ENCODE peak calls at places on chromosomes 2 and 18, in five cellular contexts. I is GM10248; W is stimulated activated CD4-positive, alpha-beta T cell treated with anti-CD3 and anti-CD28 coated beads, Interleukin-1b, Interleukin-23, amount 100 ng/mL, for 1 hour; N is WERI-Rb-1; O is T-helper 2 cell. D is an unnamed sample.

GRCh38 chr2:197705912-197706838 is 1.0 kb downstream of the MARS2 start:
- DNase-seq in I (no peak), W (no peak), N (no peak), O (no peak), D (no peak)

GRCh38 chr2:153873062-153874048 is 1.6 kb downstream of the GALNT13 start:
- DNase-seq in I (no peak), W (no peak), N (peak), O (no peak), D (no peak)

GRCh38 chr2:118088051-118089014 is at the start of gene INSIG2:
- DNase-seq in I (peak), W (peak), N (peak), O (peak), D (peak)

GRCh38 chr2:19059076-19059475 is 299.3 kb downstream of the OSR1 start:
- DNase-seq in I (no peak), W (no peak), N (no peak), O (no peak), D (no peak)

GRCh38 chr2:39696838-39697237 is 31.1 kb downstream of the TMEM178A start:
- DNase-seq in I (no peak), W (no peak), N (no peak), O (no peak), D (peak)

GRCh38 chr18:77133051-77133919 is 702 bp upstream of the MBP start:
- DNase-seq in I (no peak), W (no peak), N (no peak), O (no peak), D (no peak)

GRCh38 chr2:66576381-66577330 is 141.7 kb downstream of the MEIS1 start:
- DNase-seq in I (peak), W (no peak), N (no peak), O (no peak), D (no peak)

GRCh38 chr2:106157416-106157815 is 36.7 kb downstream of the UXS1 start:
- DNase-seq in I (no peak), W (no peak), N (no peak), O (no peak), D (peak)

GRCh38 chr18:48989304-48990284 is 38.8 kb upstream of the SMAD7 start:
- DNase-seq in I (no peak), W (no peak), N (no peak), O (no peak), D (no peak)

GRCh38 chr18:31631526-31631925 is 39.8 kb downstream of the TTR start:
- DNase-seq in I (no peak), W (no peak), N (no peak), O (no peak), D (no peak)

GRCh38 chr2:142944721-142945120 is 67.3 kb downstream of the KYNU start:
- DNase-seq in I (no peak), W (no peak), N (no peak), O (no peak), D (no peak)

GRCh38 chr2:40360652-40361051 is 91.2 kb downstream of the SLC8A1 start:
- DNase-seq in I (no peak), W (no peak), N (no peak), O (no peak), D (no peak)

GRCh38 chr2:122063716-122064115 is 308.3 kb downstream of the TSN start:
- DNase-seq in I (no peak), W (no peak), N (no peak), O (no peak), D (no peak)

GRCh38 chr18:29087616-29088246 is 910.8 kb upstream of the CDH2 start:
- DNase-seq in I (no peak), W (no peak), N (no peak), O (no peak), D (no peak)

GRCh38 chr2:128301501-128301966 is 17.1 kb downstream of the HS6ST1 start:
- DNase-seq in I (no peak), W (no peak), N (no peak), O (no peak), D (no peak)

GRCh38 chr2:208827549-208828221 is 421.1 kb downstream of the PTH2R start:
- DNase-seq in I (no peak), W (no peak), N (no peak), O (no peak), D (no peak)

GRCh38 chr18:61606068-61606660 is 272.9 kb downstream of the CDH20 start:
- DNase-seq in I (no peak), W (no peak), N (peak), O (no peak), D (peak)

GRCh38 chr2:12828932-12829331 is 112.2 kb downstream of the TRIB2 start:
- DNase-seq in I (no peak), W (no peak), N (no peak), O (no peak), D (no peak)

GRCh38 chr18:23250893-23251656 is 115.8 kb downstream of the CABLES1 start:
- DNase-seq in I (no peak), W (no peak), N (no peak), O (no peak), D (no peak)

GRCh38 chr2:40844353-40845277 is 392.7 kb upstream of the SLC8A1 start:
- DNase-seq in I (no peak), W (no peak), N (peak), O (no peak), D (peak)

GRCh38 chr2:17605691-17606090 is 65.2 kb downstream of the VSNL1 start:
- DNase-seq in I (no peak), W (no peak), N (no peak), O (no peak), D (no peak)

GRCh38 chr2:171520471-171520870 is 1.8 kb upstream of the CYBRD1 start:
- DNase-seq in I (no peak), W (no peak), N (no peak), O (no peak), D (no peak)

GRCh38 chr2:45855374-45855773 is 203.9 kb downstream of the PRKCE start:
- DNase-seq in I (no peak), W (no peak), N (no peak), O (no peak), D (no peak)

GRCh38 chr18:76502551-76502950 is 7.5 kb upstream of the ZNF516 start:
- DNase-seq in I (no peak), W (no peak), N (no peak), O (no peak), D (no peak)

GRCh38 chr2:9703701-9704221 is 73.0 kb upstream of the YWHAQ start:
- DNase-seq in I (no peak), W (no peak), N (no peak), O (no peak), D (no peak)

GRCh38 chr2:26215833-26216232 is 28.6 kb downstream of the HADHA start:
- DNase-seq in I (no peak), W (no peak), N (no peak), O (no peak), D (no peak)

GRCh38 chr2:161710131-161710915 is 86.1 kb downstream of the SLC4A10 start:
- DNase-seq in I (no peak), W (no peak), N (no peak), O (no peak), D (no peak)

GRCh38 chr2:57443985-57444501 is 602.6 kb upstream of the VRK2 start:
- DNase-seq in I (no peak), W (no peak), N (no peak), O (no peak), D (peak)

D was measured in COLO829.